ENCODE peak calls at places on chromosomes 7 and 10, in seven cellular contexts. P is ELR, X is GM03348, U is WTC11, A is Peyer's patch, C is HEK293T, N is MM.1S. Z is an unnamed sample.

GRCh38 chr7:155190608-155191536 is 106.8 kb upstream of the INSIG1 start:
- DNase-seq in N (peak), U (peak), X (peak), P (peak), A (peak), C (peak), Z (no peak)

GRCh38 chr10:99964791-99965190 is 45.0 kb downstream of the DNMBP start:
- DNase-seq in U (no peak), X (no peak), P (peak), N (no peak), A (no peak), C (no peak), Z (no peak)

GRCh38 chr7:151895695-151896485 is 19.0 kb upstream of the PRKAG2 start:
- DNase-seq in A (no peak), U (no peak), C (no peak), N (no peak), X (no peak), P (no peak), Z (no peak)

GRCh38 chr10:125629758-125630376 is 53.1 kb downstream of the TEX36 start:
- DNase-seq in X (peak), A (no peak), N (peak), P (peak), U (no peak), C (peak), Z (peak)

GRCh38 chr10:29628912-29629526 is 5.8 kb downstream of the SVIL start:
- DNase-seq in A (no peak), X (no peak), U (no peak), C (no peak), N (no peak), P (no peak), Z (no peak)

GRCh38 chr10:59905066-59905734 is 1.2 kb downstream of the CCDC6 start:
- DNase-seq in X (peak), U (peak), A (peak), C (peak), P (peak), N (no peak), Z (peak)

GRCh38 chr7:36614954-36615353 is 109.3 kb downstream of the AOAH start:
- DNase-seq in A (no peak), P (no peak), U (no peak), X (no peak), C (no peak), N (no peak), Z (no peak)

GRCh38 chr10:480928-481551 is 208.4 kb downstream of the DIP2C start:
- DNase-seq in N (no peak), X (no peak), A (no peak), P (no peak), U (no peak), C (no peak), Z (peak)

GRCh38 chr10:88006261-88006660 is 142.8 kb downstream of the PTEN start:
- DNase-seq in U (no peak), C (no peak), A (no peak), P (no peak), N (no peak), X (no peak), Z (no peak)

GRCh38 chr7:42091461-42092229 is 145.4 kb downstream of the GLI3 start:
- DNase-seq in C (no peak), P (no peak), N (no peak), U (peak), X (no peak), A (no peak), Z (no peak)

GRCh38 chr10:6416892-6417512 is 163.1 kb downstream of the PRKCQ start:
- DNase-seq in U (no peak), N (peak), C (peak), X (peak), P (peak), A (no peak), Z (peak)

Z was measured in pons.